ENCODE peak calls at places on chromosomes 12 and 14, in eight cellular contexts. One of them, this sample, is unnamed.

GRCh38 chr14:33894339-33894738 is 56.5 kb downstream of the EGLN3 start:
- DNase-seq in CD4-positive, alpha-beta memory T cell: no peak
- DNase-seq in right cardiac atrium: no peak
- DNase-seq in A549: no peak
- DNase-seq in thoracic aorta: no peak
- DNase-seq in heart left ventricle: no peak
- DNase-seq in brain microvascular endothelial cell: no peak
- DNase-seq in effector memory CD4-positive, alpha-beta T cell: no peak
- DNase-seq in this sample: no peak

GRCh38 chr12:95996034-95996658 is at the start of gene HAL:
- DNase-seq in effector memory CD4-positive, alpha-beta T cell: no peak
- DNase-seq in thoracic aorta: no peak
- DNase-seq in right cardiac atrium: peak
- DNase-seq in A549: peak
- DNase-seq in brain microvascular endothelial cell: no peak
- DNase-seq in heart left ventricle: no peak
- DNase-seq in CD4-positive, alpha-beta memory T cell: no peak
- DNase-seq in this sample: no peak

GRCh38 chr12:4588916-4589315 is 26.9 kb downstream of the DYRK4 start:
- DNase-seq in brain microvascular endothelial cell: no peak
- DNase-seq in right cardiac atrium: no peak
- DNase-seq in effector memory CD4-positive, alpha-beta T cell: no peak
- DNase-seq in thoracic aorta: no peak
- DNase-seq in heart left ventricle: no peak
- DNase-seq in CD4-positive, alpha-beta memory T cell: no peak
- DNase-seq in A549: no peak
- DNase-seq in this sample: no peak

GRCh38 chr12:98870521-98870920 is 225.4 kb downstream of the APAF1 start:
- DNase-seq in heart left ventricle: no peak
- DNase-seq in thoracic aorta: no peak
- DNase-seq in brain microvascular endothelial cell: no peak
- DNase-seq in A549: no peak
- DNase-seq in right cardiac atrium: no peak
- DNase-seq in CD4-positive, alpha-beta memory T cell: no peak
- DNase-seq in effector memory CD4-positive, alpha-beta T cell: no peak
- DNase-seq in this sample: no peak

GRCh38 chr12:54917001-54917488 is 62.7 kb downstream of the MUCL1 start:
- DNase-seq in CD4-positive, alpha-beta memory T cell: no peak
- DNase-seq in heart left ventricle: no peak
- DNase-seq in effector memory CD4-positive, alpha-beta T cell: no peak
- DNase-seq in thoracic aorta: no peak
- DNase-seq in right cardiac atrium: no peak
- DNase-seq in A549: no peak
- DNase-seq in brain microvascular endothelial cell: no peak
- DNase-seq in this sample: no peak

GRCh38 chr12:72214163-72214562 is 58.0 kb upstream of the TRHDE start:
- DNase-seq in CD4-positive, alpha-beta memory T cell: no peak
- DNase-seq in heart left ventricle: no peak
- DNase-seq in right cardiac atrium: no peak
- DNase-seq in thoracic aorta: no peak
- DNase-seq in brain microvascular endothelial cell: no peak
- DNase-seq in effector memory CD4-positive, alpha-beta T cell: no peak
- DNase-seq in A549: no peak
- DNase-seq in this sample: no peak

GRCh38 chr12:25827141-25827540 is 131.3 kb upstream of the RASSF8 start:
- DNase-seq in thoracic aorta: no peak
- DNase-seq in right cardiac atrium: no peak
- DNase-seq in CD4-positive, alpha-beta memory T cell: no peak
- DNase-seq in A549: no peak
- DNase-seq in effector memory CD4-positive, alpha-beta T cell: no peak
- DNase-seq in brain microvascular endothelial cell: no peak
- DNase-seq in heart left ventricle: no peak
- DNase-seq in this sample: no peak

GRCh38 chr14:77094672-77095284 is 3.3 kb upstream of the CIPC start:
- DNase-seq in heart left ventricle: peak
- DNase-seq in CD4-positive, alpha-beta memory T cell: peak
- DNase-seq in right cardiac atrium: peak
- DNase-seq in A549: peak
- DNase-seq in brain microvascular endothelial cell: peak
- DNase-seq in effector memory CD4-positive, alpha-beta T cell: peak
- DNase-seq in thoracic aorta: no peak
- DNase-seq in this sample: peak

GRCh38 chr12:120972870-120973543 is 5.3 kb upstream of the HNF1A start:
- DNase-seq in CD4-positive, alpha-beta memory T cell: no peak
- DNase-seq in thoracic aorta: no peak
- DNase-seq in right cardiac atrium: no peak
- DNase-seq in effector memory CD4-positive, alpha-beta T cell: no peak
- DNase-seq in brain microvascular endothelial cell: no peak
- DNase-seq in heart left ventricle: no peak
- DNase-seq in A549: no peak
- DNase-seq in this sample: no peak

GRCh38 chr12:130496516-130497120 is 158.9 kb downstream of the PIWIL1 start:
- DNase-seq in A549: no peak
- DNase-seq in thoracic aorta: no peak
- DNase-seq in effector memory CD4-positive, alpha-beta T cell: no peak
- DNase-seq in right cardiac atrium: no peak
- DNase-seq in CD4-positive, alpha-beta memory T cell: no peak
- DNase-seq in brain microvascular endothelial cell: no peak
- DNase-seq in heart left ventricle: no peak
- DNase-seq in this sample: no peak

GRCh38 chr14:70735043-70735442 is 74.3 kb downstream of the MAP3K9 start:
- DNase-seq in thoracic aorta: no peak
- DNase-seq in CD4-positive, alpha-beta memory T cell: no peak
- DNase-seq in A549: no peak
- DNase-seq in effector memory CD4-positive, alpha-beta T cell: no peak
- DNase-seq in right cardiac atrium: no peak
- DNase-seq in heart left ventricle: no peak
- DNase-seq in brain microvascular endothelial cell: no peak
- DNase-seq in this sample: no peak

GRCh38 chr12:100955139-100955538 is 160.6 kb downstream of the ANO4 start:
- DNase-seq in heart left ventricle: no peak
- DNase-seq in thoracic aorta: peak
- DNase-seq in right cardiac atrium: no peak
- DNase-seq in brain microvascular endothelial cell: peak
- DNase-seq in effector memory CD4-positive, alpha-beta T cell: no peak
- DNase-seq in CD4-positive, alpha-beta memory T cell: no peak
- DNase-seq in A549: no peak
- DNase-seq in this sample: no peak

GRCh38 chr12:79615596-79616560 is 74.9 kb downstream of the PAWR start:
- DNase-seq in brain microvascular endothelial cell: no peak
- DNase-seq in A549: no peak
- DNase-seq in heart left ventricle: no peak
- DNase-seq in effector memory CD4-positive, alpha-beta T cell: no peak
- DNase-seq in right cardiac atrium: no peak
- DNase-seq in CD4-positive, alpha-beta memory T cell: no peak
- DNase-seq in thoracic aorta: no peak
- DNase-seq in this sample: no peak

GRCh38 chr12:124466200-124467128 is 100.9 kb downstream of the NCOR2 start:
- DNase-seq in effector memory CD4-positive, alpha-beta T cell: peak
- DNase-seq in heart left ventricle: peak
- DNase-seq in right cardiac atrium: peak
- DNase-seq in brain microvascular endothelial cell: peak
- DNase-seq in thoracic aorta: no peak
- DNase-seq in A549: peak
- DNase-seq in CD4-positive, alpha-beta memory T cell: peak
- DNase-seq in this sample: peak

GRCh38 chr12:26691234-26691970 is 141.6 kb downstream of the ITPR2 start:
- DNase-seq in brain microvascular endothelial cell: peak
- DNase-seq in right cardiac atrium: no peak
- DNase-seq in A549: peak
- DNase-seq in effector memory CD4-positive, alpha-beta T cell: no peak
- DNase-seq in CD4-positive, alpha-beta memory T cell: no peak
- DNase-seq in heart left ventricle: no peak
- DNase-seq in thoracic aorta: no peak
- DNase-seq in this sample: no peak

DNA sequence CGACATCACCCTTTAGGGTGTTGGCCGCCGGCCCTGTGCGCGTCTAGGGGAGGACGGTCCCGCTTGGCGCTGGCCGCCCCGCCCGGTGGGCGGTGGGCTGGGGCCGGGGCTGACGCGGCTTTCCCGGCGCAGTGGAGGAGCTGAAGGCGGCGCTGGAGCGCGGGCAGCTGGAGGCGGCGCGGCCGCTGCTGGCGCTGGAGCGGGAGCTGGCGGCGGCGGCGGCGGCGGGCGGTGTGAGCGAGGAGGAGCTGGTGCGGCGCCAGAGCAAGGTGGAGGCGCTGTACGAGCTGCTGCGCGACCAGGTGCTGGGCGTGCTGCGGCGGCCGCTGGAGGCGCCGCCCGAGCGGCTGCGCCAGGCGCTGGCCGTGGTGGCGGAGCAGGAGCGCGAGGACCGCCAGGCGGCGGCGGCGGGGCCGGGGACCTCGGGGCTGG is 3.6 kb downstream of the TNFAIP2 start:
- DNase-seq in CD4-positive, alpha-beta memory T cell: no peak
- DNase-seq in right cardiac atrium: no peak
- DNase-seq in A549: no peak
- DNase-seq in effector memory CD4-positive, alpha-beta T cell: no peak
- DNase-seq in brain microvascular endothelial cell: no peak
- DNase-seq in thoracic aorta: no peak
- DNase-seq in heart left ventricle: peak
- DNase-seq in this sample: no peak
- H3K4me3 ChIP-seq in CD4-positive, alpha-beta memory T cell: no peak
- H3K4me3 ChIP-seq in right cardiac atrium: peak
- H3K4me3 ChIP-seq in A549: no peak
- H3K4me3 ChIP-seq in effector memory CD4-positive, alpha-beta T cell: no peak
- H3K4me3 ChIP-seq in brain microvascular endothelial cell: no peak
- H3K4me3 ChIP-seq in thoracic aorta: peak
- H3K4me3 ChIP-seq in heart left ventricle: no peak
- H3K4me3 ChIP-seq in this sample: no peak

GRCh38 chr12:3030821-3031415 is 46.3 kb upstream of the TSPAN9 start:
- DNase-seq in A549: no peak
- DNase-seq in CD4-positive, alpha-beta memory T cell: no peak
- DNase-seq in effector memory CD4-positive, alpha-beta T cell: no peak
- DNase-seq in thoracic aorta: no peak
- DNase-seq in brain microvascular endothelial cell: no peak
- DNase-seq in right cardiac atrium: no peak
- DNase-seq in heart left ventricle: peak
- DNase-seq in this sample: no peak
- H3K27ac ChIP-seq in A549: no peak
- H3K27ac ChIP-seq in CD4-positive, alpha-beta memory T cell: no peak
- H3K27ac ChIP-seq in effector memory CD4-positive, alpha-beta T cell: no peak
- H3K27ac ChIP-seq in thoracic aorta: no peak
- H3K27ac ChIP-seq in brain microvascular endothelial cell: no peak
- H3K27ac ChIP-seq in right cardiac atrium: no peak
- H3K27ac ChIP-seq in heart left ventricle: no peak
- H3K27ac ChIP-seq in this sample: no peak

GRCh38 chr14:73784065-73784987 is 67.3 kb upstream of the PTGR2 start:
- DNase-seq in thoracic aorta: no peak
- DNase-seq in A549: no peak
- DNase-seq in right cardiac atrium: no peak
- DNase-seq in brain microvascular endothelial cell: no peak
- DNase-seq in heart left ventricle: no peak
- DNase-seq in CD4-positive, alpha-beta memory T cell: no peak
- DNase-seq in effector memory CD4-positive, alpha-beta T cell: no peak
- DNase-seq in this sample: no peak
- H3K4me3 ChIP-seq in thoracic aorta: peak
- H3K4me3 ChIP-seq in A549: no peak
- H3K4me3 ChIP-seq in right cardiac atrium: no peak
- H3K4me3 ChIP-seq in brain microvascular endothelial cell: no peak
- H3K4me3 ChIP-seq in heart left ventricle: no peak
- H3K4me3 ChIP-seq in CD4-positive, alpha-beta memory T cell: peak
- H3K4me3 ChIP-seq in effector memory CD4-positive, alpha-beta T cell: no peak
- H3K4me3 ChIP-seq in this sample: peak

GRCh38 chr14:38127356-38127755 is 80.3 kb upstream of the SSTR1 start:
- DNase-seq in CD4-positive, alpha-beta memory T cell: no peak
- DNase-seq in right cardiac atrium: no peak
- DNase-seq in thoracic aorta: no peak
- DNase-seq in effector memory CD4-positive, alpha-beta T cell: no peak
- DNase-seq in heart left ventricle: no peak
- DNase-seq in A549: no peak
- DNase-seq in brain microvascular endothelial cell: no peak
- DNase-seq in this sample: no peak

GRCh38 chr14:38127784-38128183 is 79.9 kb upstream of the SSTR1 start:
- DNase-seq in right cardiac atrium: no peak
- DNase-seq in heart left ventricle: no peak
- DNase-seq in A549: no peak
- DNase-seq in brain microvascular endothelial cell: no peak
- DNase-seq in thoracic aorta: no peak
- DNase-seq in effector memory CD4-positive, alpha-beta T cell: no peak
- DNase-seq in CD4-positive, alpha-beta memory T cell: no peak
- DNase-seq in this sample: no peak

GRCh38 chr14:38128640-38129039 is 79.1 kb upstream of the SSTR1 start:
- DNase-seq in heart left ventricle: no peak
- DNase-seq in A549: no peak
- DNase-seq in brain microvascular endothelial cell: no peak
- DNase-seq in thoracic aorta: no peak
- DNase-seq in CD4-positive, alpha-beta memory T cell: no peak
- DNase-seq in effector memory CD4-positive, alpha-beta T cell: no peak
- DNase-seq in right cardiac atrium: no peak
- DNase-seq in this sample: no peak

GRCh38 chr14:38129705-38130104 is 78.0 kb upstream of the SSTR1 start:
- DNase-seq in effector memory CD4-positive, alpha-beta T cell: no peak
- DNase-seq in CD4-positive, alpha-beta memory T cell: peak
- DNase-seq in heart left ventricle: no peak
- DNase-seq in thoracic aorta: no peak
- DNase-seq in A549: no peak
- DNase-seq in right cardiac atrium: no peak
- DNase-seq in brain microvascular endothelial cell: no peak
- DNase-seq in this sample: no peak

GRCh38 chr14:38129192-38129591 is 78.5 kb upstream of the SSTR1 start:
- DNase-seq in effector memory CD4-positive, alpha-beta T cell: no peak
- DNase-seq in thoracic aorta: no peak
- DNase-seq in A549: no peak
- DNase-seq in heart left ventricle: no peak
- DNase-seq in right cardiac atrium: no peak
- DNase-seq in CD4-positive, alpha-beta memory T cell: no peak
- DNase-seq in brain microvascular endothelial cell: no peak
- DNase-seq in this sample: no peak
- H3K27ac ChIP-seq in effector memory CD4-positive, alpha-beta T cell: no peak
- H3K27ac ChIP-seq in thoracic aorta: no peak
- H3K27ac ChIP-seq in A549: no peak
- H3K27ac ChIP-seq in heart left ventricle: no peak
- H3K27ac ChIP-seq in right cardiac atrium: no peak
- H3K27ac ChIP-seq in CD4-positive, alpha-beta memory T cell: no peak
- H3K27ac ChIP-seq in brain microvascular endothelial cell: no peak
- H3K27ac ChIP-seq in this sample: no peak

This sample was measured in CD8-positive, alpha-beta memory T cell.